ENCODE peak calls at places on chromosomes 1 and 21, in four cellular contexts. One of them, this sample, is unnamed.

GRCh38 chr1:228282329-228283042 is 74.6 kb downstream of the OBSCN start:
- DNase-seq in K562: no peak
- DNase-seq in HepG2: no peak
- DNase-seq in GM12891: no peak
- DNase-seq in this sample: no peak

GRCh38 chr1:236103646-236104218 is 38.6 kb upstream of the GPR137B start:
- DNase-seq in K562: peak; percentile 79
- DNase-seq in HepG2: peak; percentile 42
- DNase-seq in GM12891: peak; percentile 73
- DNase-seq in this sample: peak; percentile 71

GRCh38 chr1:157198619-157199420 is 60.6 kb upstream of the ETV3 start:
- DNase-seq in K562: no peak
- DNase-seq in HepG2: no peak
- DNase-seq in GM12891: no peak
- DNase-seq in this sample: no peak

GRCh38 chr1:2451744-2452582 is 24.1 kb upstream of the PLCH2 start:
- DNase-seq in K562: no peak
- DNase-seq in HepG2: peak; percentile 42
- DNase-seq in GM12891: no peak
- DNase-seq in this sample: no peak

GRCh38 chr1:196860323-196860884 is 27.4 kb upstream of the CFHR4 start:
- DNase-seq in K562: no peak
- DNase-seq in HepG2: no peak
- DNase-seq in GM12891: no peak
- DNase-seq in this sample: no peak

GRCh38 chr1:55718758-55719671 is 503.9 kb upstream of the USP24 start:
- DNase-seq in K562: no peak
- DNase-seq in HepG2: peak; percentile 73
- DNase-seq in GM12891: no peak
- DNase-seq in this sample: no peak

GRCh38 chr1:198088360-198089071 is 68.3 kb upstream of the NEK7 start:
- DNase-seq in K562: no peak
- DNase-seq in HepG2: peak; percentile 7
- DNase-seq in GM12891: peak; percentile 7
- DNase-seq in this sample: peak; percentile 1

GRCh38 chr21:37118187-37118826 is 45.3 kb downstream of the TTC3 start:
- DNase-seq in K562: no peak
- DNase-seq in HepG2: no peak
- DNase-seq in GM12891: no peak
- DNase-seq in this sample: no peak

GRCh38 chr1:91011726-91012125 is 10.1 kb downstream of the ZNF644 start:
- DNase-seq in K562: no peak
- DNase-seq in HepG2: no peak
- DNase-seq in GM12891: no peak
- DNase-seq in this sample: no peak

GRCh38 chr1:203512830-203513578 is 19.1 kb downstream of the OPTC start:
- DNase-seq in K562: no peak
- DNase-seq in HepG2: peak; percentile 21
- DNase-seq in GM12891: peak; percentile 41
- DNase-seq in this sample: peak; percentile 33

GRCh38 chr1:210746024-210746423 is 387.9 kb downstream of the KCNH1 start:
- DNase-seq in K562: no peak
- DNase-seq in HepG2: no peak
- DNase-seq in GM12891: no peak
- DNase-seq in this sample: no peak

GRCh38 chr1:6184083-6184783 is 4.1 kb upstream of the CHD5 start:
- DNase-seq in K562: no peak
- DNase-seq in HepG2: no peak
- DNase-seq in GM12891: no peak
- DNase-seq in this sample: no peak

GRCh38 chr1:25503551-25504426 is 39.6 kb upstream of the LDLRAP1 start:
- DNase-seq in K562: peak; percentile 37
- DNase-seq in HepG2: no peak
- DNase-seq in GM12891: no peak
- DNase-seq in this sample: no peak

GRCh38 chr21:44503901-44504399 is 36.0 kb downstream of the KRTAP10-1 start:
- DNase-seq in K562: no peak
- DNase-seq in HepG2: no peak
- DNase-seq in GM12891: no peak
- DNase-seq in this sample: no peak

GRCh38 chr1:153639280-153639679 is 5.4 kb downstream of the CHTOP start:
- DNase-seq in K562: no peak
- DNase-seq in HepG2: no peak
- DNase-seq in GM12891: no peak
- DNase-seq in this sample: no peak

GRCh38 chr1:169511339-169512028 is 25.7 kb upstream of the SLC19A2 start:
- DNase-seq in K562: no peak
- DNase-seq in HepG2: no peak
- DNase-seq in GM12891: no peak
- DNase-seq in this sample: no peak

GRCh38 chr1:247639381-247639981 is 34.1 kb downstream of the OR2G3 start:
- DNase-seq in K562: peak; percentile 67
- DNase-seq in HepG2: no peak
- DNase-seq in GM12891: no peak
- DNase-seq in this sample: no peak

GRCh38 chr1:55813619-55814018 is 598.5 kb upstream of the USP24 start:
- DNase-seq in K562: no peak
- DNase-seq in HepG2: peak; percentile 35
- DNase-seq in GM12891: no peak
- DNase-seq in this sample: no peak

GRCh38 chr1:31300193-31300592 is 3.4 kb downstream of the ZCCHC17 start:
- DNase-seq in K562: no peak
- DNase-seq in HepG2: no peak
- DNase-seq in GM12891: no peak
- DNase-seq in this sample: no peak

GRCh38 chr1:48536477-48536876 is 64.5 kb upstream of the SPATA6 start:
- DNase-seq in K562: no peak
- DNase-seq in HepG2: no peak
- DNase-seq in GM12891: no peak
- DNase-seq in this sample: no peak

GRCh38 chr1:18282851-18283600 is 175.4 kb downstream of the IGSF21 start:
- DNase-seq in K562: peak; percentile 17
- DNase-seq in HepG2: no peak
- DNase-seq in GM12891: no peak
- DNase-seq in this sample: peak; percentile 52

GRCh38 chr1:36884801-36885200 is 149.5 kb downstream of the GRIK3 start:
- DNase-seq in K562: no peak
- DNase-seq in HepG2: no peak
- DNase-seq in GM12891: no peak
- DNase-seq in this sample: no peak

GRCh38 chr1:154745286-154745731 is 124.8 kb downstream of the KCNN3 start:
- DNase-seq in K562: no peak
- DNase-seq in HepG2: no peak
- DNase-seq in GM12891: no peak
- DNase-seq in this sample: no peak

GRCh38 chr1:119409731-119410130 is 5.2 kb upstream of the HSD3B2 start:
- DNase-seq in K562: no peak
- DNase-seq in HepG2: no peak
- DNase-seq in GM12891: no peak
- DNase-seq in this sample: no peak
- TF ChIP-seq POLR2A in K562: no peak
- TF ChIP-seq POLR2A in HepG2: no peak
- TF ChIP-seq POLR2A in GM12891: no peak
- TF ChIP-seq POLR2A in this sample: no peak

GRCh38 chr21:21385404-21385803 is 387.2 kb downstream of the NCAM2 start:
- DNase-seq in K562: no peak
- DNase-seq in HepG2: no peak
- DNase-seq in GM12891: no peak
- DNase-seq in this sample: no peak

GRCh38 chr21:21384977-21385376 is 386.8 kb downstream of the NCAM2 start:
- DNase-seq in K562: no peak
- DNase-seq in HepG2: no peak
- DNase-seq in GM12891: no peak
- DNase-seq in this sample: no peak

GRCh38 chr21:21387891-21388290 is 389.7 kb downstream of the NCAM2 start:
- DNase-seq in K562: no peak
- DNase-seq in HepG2: no peak
- DNase-seq in GM12891: no peak
- DNase-seq in this sample: no peak

DNA sequence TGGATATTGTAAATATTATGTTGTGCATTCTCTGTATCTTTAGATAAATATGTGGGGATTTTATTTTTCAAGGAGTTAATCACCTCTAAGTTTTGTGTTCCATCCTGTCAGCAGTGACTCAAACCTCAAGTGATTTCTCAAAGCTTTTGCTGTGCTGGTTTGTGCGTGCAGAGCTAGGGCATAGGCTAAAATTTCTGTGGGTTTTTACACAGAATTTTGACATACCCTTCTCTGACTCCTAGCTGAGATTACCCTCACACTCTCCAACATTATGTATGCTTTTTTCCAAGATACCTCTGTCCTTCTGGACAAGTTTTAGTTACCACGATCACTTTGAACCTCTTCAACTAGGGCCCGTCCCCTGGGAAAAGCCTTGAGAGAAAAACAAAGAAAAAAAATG is 384.9 kb downstream of the NCAM2 start:
- DNase-seq in K562: no peak
- DNase-seq in HepG2: no peak
- DNase-seq in GM12891: no peak
- DNase-seq in this sample: no peak
- TF ChIP-seq TAF1 in K562: no peak
- TF ChIP-seq TAF1 in HepG2: no peak
- TF ChIP-seq TAF1 in GM12891: no peak
- TF ChIP-seq TAF1 in this sample: no peak

GRCh38 chr1:54131419-54131818 is 21.4 kb downstream of the CDCP2 start:
- DNase-seq in K562: no peak
- DNase-seq in HepG2: no peak
- DNase-seq in GM12891: no peak
- DNase-seq in this sample: no peak

GRCh38 chr1:54135436-54136120 is 17.2 kb downstream of the CDCP2 start:
- DNase-seq in K562: no peak
- DNase-seq in HepG2: peak; percentile 38
- DNase-seq in GM12891: no peak
- DNase-seq in this sample: no peak

GRCh38 chr1:54134301-54134700 is 18.5 kb downstream of the CDCP2 start:
- DNase-seq in K562: no peak
- DNase-seq in HepG2: no peak
- DNase-seq in GM12891: no peak
- DNase-seq in this sample: no peak

GRCh38 chr1:54129858-54130257 is 22.9 kb downstream of the CDCP2 start:
- DNase-seq in K562: no peak
- DNase-seq in HepG2: no peak
- DNase-seq in GM12891: no peak
- DNase-seq in this sample: no peak

GRCh38 chr1:54132485-54132884 is 20.3 kb downstream of the CDCP2 start:
- DNase-seq in K562: no peak
- DNase-seq in HepG2: no peak
- DNase-seq in GM12891: no peak
- DNase-seq in this sample: no peak
- TF ChIP-seq POLR2A in K562: no peak
- TF ChIP-seq POLR2A in HepG2: no peak
- TF ChIP-seq POLR2A in GM12891: no peak
- TF ChIP-seq POLR2A in this sample: no peak

GRCh38 chr1:109425391-109425790 is 857 bp downstream of the PSMA5 start:
- DNase-seq in K562: no peak
- DNase-seq in HepG2: no peak
- DNase-seq in GM12891: peak; percentile 8
- DNase-seq in this sample: peak; percentile 23
- TF ChIP-seq TAF1 in K562: no peak
- TF ChIP-seq TAF1 in HepG2: no peak
- TF ChIP-seq TAF1 in GM12891: no peak
- TF ChIP-seq TAF1 in this sample: no peak

GRCh38 chr21:31268090-31268489 is 76.0 kb downstream of the TIAM1 start:
- DNase-seq in K562: no peak
- DNase-seq in HepG2: no peak
- DNase-seq in GM12891: no peak
- DNase-seq in this sample: no peak
- TF ChIP-seq POLR2A in K562: no peak
- TF ChIP-seq POLR2A in HepG2: no peak
- TF ChIP-seq POLR2A in GM12891: no peak
- TF ChIP-seq POLR2A in this sample: no peak

GRCh38 chr1:27144920-27145661 is 9.8 kb downstream of the SLC9A1 start:
- DNase-seq in K562: no peak
- DNase-seq in HepG2: no peak
- DNase-seq in GM12891: no peak
- DNase-seq in this sample: no peak
- TF ChIP-seq TAF1 in K562: no peak
- TF ChIP-seq TAF1 in HepG2: no peak
- TF ChIP-seq TAF1 in GM12891: no peak
- TF ChIP-seq TAF1 in this sample: no peak

GRCh38 chr1:32818804-32819541 is 1.5 kb downstream of the S100PBP start:
- DNase-seq in K562: no peak
- DNase-seq in HepG2: no peak
- DNase-seq in GM12891: peak; percentile 39
- DNase-seq in this sample: peak; percentile 49

GRCh38 chr1:32816676-32817158 is 441 bp downstream of the YARS1 start:
- DNase-seq in K562: no peak
- DNase-seq in HepG2: peak; percentile 10
- DNase-seq in GM12891: no peak
- DNase-seq in this sample: no peak

GRCh38 chr1:32813941-32814739 is 3.0 kb downstream of the YARS1 start:
- DNase-seq in K562: no peak
- DNase-seq in HepG2: peak; percentile 47
- DNase-seq in GM12891: no peak
- DNase-seq in this sample: no peak

GRCh38 chr1:32817159-32817814 is at the start of the genes S100PBP and YARS1:
- DNase-seq in K562: peak; percentile 98
- DNase-seq in HepG2: peak; percentile 95
- DNase-seq in GM12891: peak; percentile 92
- DNase-seq in this sample: peak; percentile 91

GRCh38 chr1:32817815-32818786 is 648 bp downstream of the S100PBP start:
- DNase-seq in K562: peak; percentile 87
- DNase-seq in HepG2: peak; percentile 67
- DNase-seq in GM12891: peak; percentile 23
- DNase-seq in this sample: peak; percentile 25
- TF ChIP-seq POLR2A in K562: peak; percentile 73
- TF ChIP-seq POLR2A in HepG2: peak; percentile 56
- TF ChIP-seq POLR2A in GM12891: no peak
- TF ChIP-seq POLR2A in this sample: peak; percentile 49

GRCh38 chr21:32733356-32733755 is 5.5 kb upstream of the SYNJ1 start:
- DNase-seq in K562: no peak
- DNase-seq in HepG2: no peak
- DNase-seq in GM12891: no peak
- DNase-seq in this sample: no peak
- TF ChIP-seq TAF1 in K562: no peak
- TF ChIP-seq TAF1 in HepG2: no peak
- TF ChIP-seq TAF1 in GM12891: no peak
- TF ChIP-seq TAF1 in this sample: no peak

GRCh38 chr1:202376247-202376646 is 27.7 kb downstream of the PPP1R12B start:
- DNase-seq in K562: no peak
- DNase-seq in HepG2: no peak
- DNase-seq in GM12891: no peak
- DNase-seq in this sample: no peak

DNA sequence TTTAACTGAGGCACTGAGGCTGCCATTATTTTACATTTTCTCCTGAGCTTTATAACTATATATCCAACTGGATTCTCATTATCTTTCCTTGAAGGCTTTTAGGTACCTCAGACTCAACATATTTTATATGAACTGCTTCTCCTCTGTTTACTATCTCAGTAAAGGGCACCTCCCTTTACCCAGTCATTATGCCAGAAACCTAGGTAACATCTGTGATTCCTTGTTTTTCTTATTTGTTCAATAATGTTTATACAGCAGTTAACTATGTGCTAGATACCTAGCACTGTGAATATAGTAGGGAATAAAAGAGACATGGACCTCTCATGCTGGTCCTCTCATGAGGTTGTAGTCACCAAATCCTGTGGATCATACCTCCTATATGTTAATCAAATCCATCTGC is 25.6 kb downstream of the PPP1R12B start:
- DNase-seq in K562: no peak
- DNase-seq in HepG2: no peak
- DNase-seq in GM12891: no peak
- DNase-seq in this sample: no peak
- TF ChIP-seq POLR2A in K562: no peak
- TF ChIP-seq POLR2A in HepG2: no peak
- TF ChIP-seq POLR2A in GM12891: no peak
- TF ChIP-seq POLR2A in this sample: no peak